ENCODE peak calls at places on chromosome 2, in six cellular contexts. I, X, O, H, J and N are unnamed samples.

GRCh38 chr2:24820598-24821432 is 27.6 kb downstream of the CENPO start:
- DNase-seq in I (no peak), X (no peak), O (no peak), H (no peak), J (no peak), N (peak)

GRCh38 chr2:120433816-120434290 is 87.9 kb downstream of the INHBB start:
- DNase-seq in I (no peak), X (no peak), O (no peak), H (no peak), J (no peak), N (no peak)

GRCh38 chr2:180472133-180472532 is 465.0 kb upstream of the CWC22 start:
- DNase-seq in I (no peak), X (no peak), O (no peak), H (no peak), J (no peak), N (no peak)

GRCh38 chr2:105449083-105449482 is 50.2 kb upstream of the FHL2 start:
- DNase-seq in I (no peak), X (no peak), O (no peak), H (no peak), J (no peak), N (no peak)

GRCh38 chr2:151570191-151570590 is 160.5 kb downstream of the RIF1 start:
- DNase-seq in I (no peak), X (no peak), O (no peak), H (no peak), J (no peak), N (no peak)

GRCh38 chr2:241851325-241852115 is 7.2 kb downstream of the PDCD1 start:
- DNase-seq in I (no peak), X (no peak), O (peak), H (no peak), J (no peak), N (peak)

GRCh38 chr2:69272803-69273471 is 114.1 kb downstream of the GFPT1 start:
- DNase-seq in I (no peak), X (no peak), O (no peak), H (no peak), J (peak), N (no peak)

GRCh38 chr2:66575625-66576371 is 140.9 kb downstream of the MEIS1 start:
- DNase-seq in I (no peak), X (peak), O (peak), H (no peak), J (no peak), N (peak)

GRCh38 chr2:175804130-175804529 is 197.9 kb downstream of the LNPK start:
- DNase-seq in I (no peak), X (no peak), O (no peak), H (no peak), J (no peak), N (no peak)

GRCh38 chr2:213451542-213452256 is 167.4 kb downstream of the SPAG16 start:
- DNase-seq in I (no peak), X (no peak), O (no peak), H (no peak), J (no peak), N (no peak)

GRCh38 chr2:23639406-23639982 is 254.5 kb downstream of the KLHL29 start:
- DNase-seq in I (no peak), X (no peak), O (no peak), H (no peak), J (no peak), N (no peak)

GRCh38 chr2:30235008-30235655 is 3.8 kb downstream of the LBH start:
- DNase-seq in I (no peak), X (no peak), O (no peak), H (no peak), J (no peak), N (no peak)

GRCh38 chr2:73856214-73856613 is 27.5 kb downstream of the STAMBP start:
- DNase-seq in I (no peak), X (no peak), O (no peak), H (no peak), J (no peak), N (no peak)

GRCh38 chr2:45643095-45643494 is 8.4 kb upstream of the PRKCE start:
- DNase-seq in I (no peak), X (no peak), O (no peak), H (no peak), J (no peak), N (no peak)

GRCh38 chr2:224175010-224175409 is 135.9 kb upstream of the SERPINE2 start:
- DNase-seq in I (no peak), X (no peak), O (peak), H (no peak), J (no peak), N (no peak)

GRCh38 chr2:42046819-42047487 is 868 bp upstream of the PKDCC start:
- DNase-seq in I (no peak), X (no peak), O (peak), H (no peak), J (peak), N (peak)

GRCh38 chr2:54945401-54946219 is 104.6 kb downstream of the RTN4 start:
- DNase-seq in I (peak), X (no peak), O (no peak), H (no peak), J (peak), N (no peak)

GRCh38 chr2:123894167-123894566 is 130.9 kb upstream of the CNTNAP5 start:
- DNase-seq in I (no peak), X (no peak), O (no peak), H (no peak), J (no peak), N (no peak)

GRCh38 chr2:163246111-163246510 is 407.5 kb upstream of the KCNH7 start:
- DNase-seq in I (no peak), X (no peak), O (no peak), H (no peak), J (no peak), N (no peak)

GRCh38 chr2:239344857-239345216 is 56.0 kb downstream of the HDAC4 start:
- DNase-seq in I (no peak), X (no peak), O (no peak), H (no peak), J (no peak), N (no peak)

GRCh38 chr2:205892141-205893064 is 193.6 kb downstream of the INO80D start:
- DNase-seq in I (no peak), X (no peak), O (no peak), H (no peak), J (peak), N (no peak)

GRCh38 chr2:23373666-23374065 is 11.3 kb upstream of the KLHL29 start:
- DNase-seq in I (no peak), X (no peak), O (no peak), H (no peak), J (no peak), N (no peak)

GRCh38 chr2:8389373-8390108 is 292.3 kb upstream of the ID2 start:
- DNase-seq in I (no peak), X (no peak), O (no peak), H (no peak), J (no peak), N (no peak)

GRCh38 chr2:160415991-160416390 is 77.6 kb downstream of the RBMS1 start:
- DNase-seq in I (no peak), X (no peak), O (no peak), H (no peak), J (no peak), N (no peak)

GRCh38 chr2:131022731-131023130 is 70.5 kb downstream of the FAM168B start:
- DNase-seq in I (no peak), X (no peak), O (no peak), H (no peak), J (no peak), N (no peak)

GRCh38 chr2:9995059-9995458 is 43.6 kb downstream of the GRHL1 start:
- DNase-seq in I (no peak), X (no peak), O (no peak), H (no peak), J (no peak), N (no peak)

GRCh38 chr2:185144159-185144919 is 546.0 kb downstream of the ZNF804A start:
- DNase-seq in I (no peak), X (no peak), O (no peak), H (no peak), J (no peak), N (no peak)

GRCh38 chr2:110114007-110114591 is 1.5 kb downstream of the MALL start:
- DNase-seq in I (no peak), X (peak), O (no peak), H (no peak), J (peak), N (no peak)

GRCh38 chr2:157839162-157839801 is 36.8 kb downstream of the ACVR1 start:
- DNase-seq in I (no peak), X (no peak), O (peak), H (peak), J (peak), N (peak)

GRCh38 chr2:143816927-143817326 is 687.7 kb downstream of the ARHGAP15 start:
- DNase-seq in I (no peak), X (no peak), O (no peak), H (no peak), J (no peak), N (no peak)

GRCh38 chr2:239539776-239540100 is 138.9 kb upstream of the HDAC4 start:
- DNase-seq in I (no peak), X (no peak), O (no peak), H (no peak), J (no peak), N (no peak)

GRCh38 chr2:173720310-173720709 is 244.9 kb downstream of the SP3 start:
- DNase-seq in I (no peak), X (no peak), O (no peak), H (no peak), J (no peak), N (no peak)

GRCh38 chr2:71974846-71975245 is 172.8 kb downstream of the CYP26B1 start:
- DNase-seq in I (no peak), X (no peak), O (no peak), H (no peak), J (no peak), N (no peak)

GRCh38 chr2:235312571-235312970 is 181.3 kb upstream of the AGAP1 start:
- DNase-seq in I (no peak), X (no peak), O (no peak), H (no peak), J (no peak), N (no peak)

GRCh38 chr2:152743004-152743403 is 24.6 kb downstream of the ARL6IP6 start:
- DNase-seq in I (no peak), X (peak), O (peak), H (no peak), J (peak), N (peak)
- TF ChIP-seq CHD2 in I (no peak), X (no peak), O (no peak), H (no peak), J (no peak), N (no peak)

GRCh38 chr2:118269408-118270051 is 181.3 kb downstream of the INSIG2 start:
- DNase-seq in I (no peak), X (no peak), O (peak), H (no peak), J (peak), N (no peak)

GRCh38 chr2:118264591-118264990 is 176.3 kb downstream of the INSIG2 start:
- DNase-seq in I (no peak), X (no peak), O (no peak), H (no peak), J (no peak), N (no peak)

GRCh38 chr2:118268268-118268667 is 180.0 kb downstream of the INSIG2 start:
- DNase-seq in I (no peak), X (no peak), O (no peak), H (no peak), J (no peak), N (no peak)

GRCh38 chr2:118266086-118266485 is 177.8 kb downstream of the INSIG2 start:
- DNase-seq in I (no peak), X (no peak), O (no peak), H (no peak), J (no peak), N (no peak)
- TF ChIP-seq CHD2 in I (no peak), X (no peak), O (no peak), H (no peak), J (no peak), N (no peak)

GRCh38 chr2:80858955-80859354 is 554.4 kb upstream of the LRRTM1 start:
- DNase-seq in I (no peak), X (no peak), O (no peak), H (no peak), J (no peak), N (no peak)

GRCh38 chr2:80856227-80856626 is 551.7 kb upstream of the LRRTM1 start:
- DNase-seq in I (no peak), X (no peak), O (no peak), H (no peak), J (no peak), N (no peak)

GRCh38 chr2:80852079-80852807 is 547.7 kb upstream of the LRRTM1 start:
- DNase-seq in I (no peak), X (no peak), O (no peak), H (no peak), J (no peak), N (no peak)

GRCh38 chr2:80852808-80853139 is 548.2 kb upstream of the LRRTM1 start:
- DNase-seq in I (no peak), X (no peak), O (no peak), H (no peak), J (no peak), N (no peak)

GRCh38 chr2:80854831-80855230 is 550.3 kb upstream of the LRRTM1 start:
- DNase-seq in I (no peak), X (no peak), O (no peak), H (no peak), J (no peak), N (no peak)
- TF ChIP-seq CHD2 in I (no peak), X (no peak), O (no peak), H (no peak), J (no peak), N (no peak)

GRCh38 chr2:169221745-169222369 is 140.5 kb downstream of the LRP2 start:
- DNase-seq in I (no peak), X (peak), O (peak), H (no peak), J (no peak), N (peak)
- TF ChIP-seq CHD2 in I (no peak), X (no peak), O (no peak), H (no peak), J (no peak), N (no peak)

DNA sequence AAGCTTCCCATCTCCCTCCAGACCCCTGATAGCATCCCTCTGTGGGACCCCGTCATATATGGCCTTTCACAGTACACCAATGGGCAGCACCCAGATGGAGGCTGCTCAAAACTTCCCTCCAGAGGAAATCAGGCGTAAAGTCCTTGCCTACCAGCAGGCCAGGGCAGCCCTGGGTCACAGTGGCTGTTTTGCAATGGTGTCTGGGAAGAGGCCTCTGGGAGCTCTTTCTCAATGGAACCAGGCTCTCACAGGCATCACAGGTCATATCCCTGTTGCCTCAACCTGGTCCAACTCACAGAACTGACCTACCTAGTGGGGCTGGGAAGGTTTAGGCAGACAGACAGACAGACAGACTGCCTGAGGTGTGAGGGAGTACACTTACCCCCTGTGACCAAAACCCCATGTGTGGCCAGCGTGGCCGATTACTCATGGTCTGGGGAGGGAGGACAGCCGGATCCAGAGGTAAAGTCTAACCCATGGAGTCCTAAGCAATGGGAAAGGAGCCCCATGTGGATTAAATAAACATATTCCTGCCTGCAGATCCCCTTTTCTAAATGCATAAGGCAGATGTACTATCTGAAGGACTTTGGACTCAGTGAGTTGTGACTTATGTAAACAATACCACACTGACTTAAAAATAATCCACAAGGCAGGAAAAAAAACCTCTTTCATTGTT is 58.2 kb downstream of the BCL2L11 start:
- DNase-seq in I (no peak), X (peak), O (no peak), H (no peak), J (peak), N (no peak)
- TF ChIP-seq CHD2 in I (no peak), X (no peak), O (no peak), H (no peak), J (no peak), N (no peak)